ENCODE peak calls at places on chromosome 7, in seven cellular contexts. T is NB4, Q is mammary epithelial cell, E is IMR-90, I is NCI-H2081, U is psoas muscle, A is AG09309. J is an unnamed sample.

GRCh38 chr7:158595068-158595467 is 7.4 kb upstream of the PTPRN2 start:
- DNase-seq in T (peak; percentile 69), Q (peak; percentile 55), E (peak; percentile 59), I (no peak), U (no peak), A (no peak), J (no peak)

GRCh38 chr7:154767821-154768415 is 235.0 kb downstream of the PAXIP1 start:
- DNase-seq in T (no peak), Q (no peak), E (no peak), I (no peak), U (no peak), A (no peak), J (no peak)

GRCh38 chr7:93232673-93233018 is 480 bp downstream of the VPS50 start:
- DNase-seq in T (peak; percentile 41), Q (peak; percentile 10), E (no peak), I (no peak), U (no peak), A (no peak), J (no peak)

GRCh38 chr7:34728156-34728555 is 70.1 kb downstream of the NPSR1 start:
- DNase-seq in T (no peak), Q (no peak), E (no peak), I (no peak), U (no peak), A (no peak), J (no peak)

GRCh38 chr7:27453702-27454405 is 208.8 kb downstream of the HIBADH start:
- DNase-seq in T (peak; percentile 64), Q (peak; percentile 8), E (peak; percentile 89), I (no peak), U (no peak), A (no peak), J (no peak)

GRCh38 chr7:142508251-142508650 is 241.0 kb upstream of the PRSS1 start:
- DNase-seq in T (no peak), Q (peak; percentile 88), E (no peak), I (no peak), U (no peak), A (no peak), J (no peak)

GRCh38 chr7:33107136-33108066 is 1.8 kb downstream of the RP9 start:
- DNase-seq in T (peak; percentile 58), Q (peak; percentile 54), E (peak; percentile 67), I (peak; percentile 29), U (no peak), A (no peak), J (peak; percentile 49)

GRCh38 chr7:42978496-42978895 is 46.3 kb downstream of the MRPL32 start:
- DNase-seq in T (no peak), Q (no peak), E (no peak), I (no peak), U (no peak), A (no peak), J (no peak)

GRCh38 chr7:159114981-159115380 is 29.7 kb downstream of the VIPR2 start:
- DNase-seq in T (no peak), Q (no peak), E (no peak), I (no peak), U (peak; percentile 6), A (no peak), J (no peak)

GRCh38 chr7:44060091-44060947 is 5.0 kb downstream of the PGAM2 start:
- DNase-seq in T (no peak), Q (no peak), E (no peak), I (no peak), U (peak; percentile 5), A (no peak), J (no peak)

GRCh38 chr7:81470084-81470723 is 299.6 kb downstream of the HGF start:
- DNase-seq in T (peak; percentile 71), Q (peak; percentile 51), E (peak; percentile 81), I (peak; percentile 72), U (peak; percentile 67), A (peak; percentile 50), J (peak; percentile 42)

GRCh38 chr7:116403265-116403664 is 96.3 kb upstream of the CAV2 start:
- DNase-seq in T (no peak), Q (no peak), E (peak; percentile 46), I (no peak), U (no peak), A (peak; percentile 80), J (no peak)

GRCh38 chr7:135508853-135509588 is 881 bp downstream of the CNOT4 start:
- DNase-seq in T (peak; percentile 77), Q (peak; percentile 44), E (peak; percentile 20), I (peak; percentile 31), U (no peak), A (no peak), J (peak; percentile 70)

GRCh38 chr7:37310322-37311080 is 138.2 kb downstream of the ELMO1 start:
- DNase-seq in T (peak; percentile 69), Q (no peak), E (no peak), I (no peak), U (no peak), A (no peak), J (peak; percentile 75)

GRCh38 chr7:132225216-132226030 is 350.8 kb downstream of the PLXNA4 start:
- DNase-seq in T (no peak), Q (no peak), E (no peak), I (no peak), U (peak; percentile 30), A (no peak), J (no peak)

GRCh38 chr7:149558149-149558861 is 60.7 kb upstream of the ZNF746 start:
- DNase-seq in T (no peak), Q (peak; percentile 79), E (peak; percentile 76), I (no peak), U (no peak), A (peak; percentile 23), J (no peak)

GRCh38 chr7:129896568-129897382 is 56.0 kb downstream of the UBE2H start:
- DNase-seq in T (no peak), Q (peak; percentile 69), E (peak; percentile 38), I (no peak), U (no peak), A (no peak), J (no peak)

GRCh38 chr7:48337012-48337621 is 165.9 kb downstream of the ABCA13 start:
- DNase-seq in T (peak; percentile 60), Q (peak; percentile 28), E (peak; percentile 8), I (peak; percentile 11), U (no peak), A (no peak), J (peak; percentile 39)

J was measured in KBM-7.